ENCODE peak calls at places on chromosome 3, in nine cellular contexts. Z, J, I, V, X, Y, A, K and O are unnamed samples.
A peak's percentile ranks its signal among the peaks of the same experiment; 100 is the strongest.

GRCh38 chr3:129892857-129893615 is 475 bp downstream of the TMCC1 start:
- DNase-seq in X (peak; percentile 62), J (peak; percentile 80), K (no peak), A (peak; percentile 91), Y (no peak), V (peak; percentile 82), I (peak; percentile 77), Z (peak; percentile 90), O (peak; percentile 65)

GRCh38 chr3:190306026-190306425 is 16.2 kb downstream of the CLDN1 start:
- DNase-seq in J (no peak), V (no peak), X (no peak), A (no peak), I (no peak), Y (no peak), Z (no peak), K (no peak), O (no peak)

GRCh38 chr3:141127344-141128125 is 76.4 kb downstream of the SPSB4 start:
- DNase-seq in Y (no peak), V (no peak), X (no peak), I (peak; percentile 49), K (no peak), A (peak; percentile 47), Z (peak; percentile 36), J (no peak), O (no peak)

GRCh38 chr3:142273501-142273900 is 48.1 kb upstream of the GK5 start:
- DNase-seq in Z (no peak), K (no peak), Y (no peak), V (no peak), J (no peak), A (no peak), X (peak; percentile 72), I (no peak), O (no peak)

GRCh38 chr3:146750196-146750595 is 145.1 kb upstream of the PLSCR5 start:
- DNase-seq in V (no peak), K (no peak), Y (no peak), A (no peak), J (no peak), Z (no peak), I (no peak), X (no peak), O (no peak)

GRCh38 chr3:125300416-125300815 is 74.7 kb downstream of the ZNF148 start:
- DNase-seq in K (no peak), J (no peak), I (no peak), Z (no peak), X (no peak), Y (no peak), V (no peak), A (no peak), O (no peak)

GRCh38 chr3:124558898-124559649 is 171.2 kb upstream of the UMPS start:
- DNase-seq in X (peak; percentile 87), V (no peak), A (peak; percentile 94), K (peak; percentile 15), Z (peak; percentile 35), J (no peak), I (peak; percentile 78), Y (peak; percentile 66), O (peak; percentile 85)

GRCh38 chr3:124615896-124616543 is 114.2 kb upstream of the UMPS start:
- DNase-seq in V (no peak), J (no peak), Z (no peak), X (no peak), A (no peak), I (no peak), K (peak; percentile 16), Y (no peak), O (no peak)

GRCh38 chr3:141237701-141238521 is 6.3 kb downstream of the PXYLP1 start:
- DNase-seq in Z (no peak), A (no peak), X (peak; percentile 46), J (no peak), V (peak; percentile 63), Y (no peak), I (no peak), K (no peak), O (no peak)

GRCh38 chr3:132432639-132433038 is 15.3 kb downstream of the DNAJC13 start:
- DNase-seq in J (no peak), A (no peak), K (peak; percentile 62), X (no peak), I (no peak), Z (no peak), V (no peak), Y (no peak), O (no peak)

GRCh38 chr3:136332302-136332701 is 82.2 kb downstream of the PCCB start:
- DNase-seq in A (no peak), Z (no peak), Y (no peak), X (no peak), V (no peak), I (no peak), J (no peak), K (no peak), O (no peak)

GRCh38 chr3:44117736-44118135 is 124.0 kb upstream of the TOPAZ1 start:
- DNase-seq in K (no peak), X (no peak), J (no peak), A (no peak), Z (no peak), V (no peak), I (no peak), Y (no peak), O (no peak)

GRCh38 chr3:16807441-16807840 is 77.3 kb upstream of the PLCL2 start:
- DNase-seq in X (no peak), I (no peak), Y (no peak), V (no peak), A (no peak), Z (no peak), K (no peak), J (no peak), O (no peak)

GRCh38 chr3:139928708-139929505 is 6.1 kb upstream of the CLSTN2 start:
- DNase-seq in A (no peak), V (no peak), K (no peak), Y (no peak), I (no peak), X (no peak), J (no peak), Z (no peak), O (no peak)

GRCh38 chr3:142168514-142168913 is 19.2 kb upstream of the TFDP2 start:
- DNase-seq in J (no peak), X (no peak), I (no peak), A (no peak), Y (no peak), Z (no peak), V (no peak), K (no peak), O (no peak)

GRCh38 chr3:179949428-179949827 is 87.3 kb downstream of the PEX5L start:
- DNase-seq in I (peak; percentile 14), Y (no peak), A (no peak), Z (peak; percentile 79), V (no peak), X (no peak), K (no peak), J (no peak), O (no peak)

GRCh38 chr3:111581403-111582113 is 13.6 kb downstream of the ZBED2 start:
- DNase-seq in V (no peak), A (no peak), J (no peak), X (no peak), Z (no peak), Y (no peak), K (no peak), I (no peak), O (no peak)

GRCh38 chr3:69505770-69506407 is 120.0 kb upstream of the FRMD4B start:
- DNase-seq in Z (peak; percentile 50), V (no peak), A (no peak), Y (no peak), X (no peak), J (no peak), I (peak; percentile 11), K (no peak), O (no peak)

GRCh38 chr3:111619833-111620232 is 24.7 kb upstream of the ZBED2 start:
- DNase-seq in Z (no peak), A (no peak), K (no peak), J (no peak), X (no peak), V (no peak), Y (no peak), I (peak; percentile 40), O (no peak)

GRCh38 chr3:557972-558371 is 361.4 kb downstream of the CHL1 start:
- DNase-seq in V (no peak), Y (no peak), A (no peak), I (no peak), K (peak; percentile 82), X (no peak), Z (no peak), J (no peak), O (no peak)

GRCh38 chr3:130787422-130788068 is 40.9 kb upstream of the PIK3R4 start:
- DNase-seq in A (no peak), K (no peak), Y (no peak), Z (peak; percentile 72), J (no peak), X (no peak), I (no peak), V (no peak), O (no peak)

GRCh38 chr3:73614385-73614784 is 10.4 kb downstream of the PDZRN3 start:
- DNase-seq in K (peak; percentile 2), V (no peak), I (peak; percentile 53), X (no peak), J (no peak), Z (no peak), A (no peak), Y (no peak), O (peak; percentile 53)

GRCh38 chr3:151439652-151440125 is 21.2 kb downstream of the IGSF10 start:
- DNase-seq in I (peak; percentile 42), Y (no peak), V (no peak), K (peak; percentile 57), J (no peak), X (peak; percentile 67), A (no peak), Z (peak; percentile 81), O (no peak)

GRCh38 chr3:128343287-128344045 is 123.2 kb downstream of the DNAJB8 start:
- DNase-seq in J (no peak), Y (no peak), I (peak; percentile 83), X (no peak), K (no peak), V (no peak), A (no peak), Z (peak; percentile 59), O (peak; percentile 72)

GRCh38 chr3:19254189-19254588 is 105.9 kb downstream of the KCNH8 start:
- DNase-seq in K (peak; percentile 1), J (no peak), V (no peak), Y (no peak), I (no peak), A (no peak), X (no peak), Z (no peak), O (no peak)

GRCh38 chr3:160677459-160677901 is 520 bp downstream of the ARL14 start:
- DNase-seq in A (no peak), Y (no peak), I (peak; percentile 22), J (no peak), V (no peak), X (no peak), Z (peak; percentile 55), K (no peak), O (no peak)

GRCh38 chr3:39971450-39972081 is 162.2 kb downstream of the MYRIP start:
- DNase-seq in I (no peak), Y (no peak), Z (no peak), J (no peak), K (no peak), V (no peak), X (no peak), A (no peak), O (no peak)

GRCh38 chr3:72288955-72289707 is 504.2 kb upstream of the PROK2 start:
- DNase-seq in K (peak; percentile 38), Z (peak; percentile 71), V (no peak), I (peak; percentile 37), X (peak; percentile 86), Y (no peak), J (peak; percentile 22), A (peak; percentile 82), O (peak; percentile 66)

GRCh38 chr3:53495518-53496501 is 1.4 kb downstream of the CACNA1D start:
- DNase-seq in Y (no peak), X (peak; percentile 43), K (no peak), J (no peak), A (no peak), I (no peak), V (peak; percentile 26), Z (peak; percentile 77), O (no peak)

GRCh38 chr3:71430941-71431552 is 152.5 kb downstream of the FOXP1 start:
- DNase-seq in K (no peak), X (no peak), J (no peak), A (no peak), V (no peak), Y (no peak), Z (no peak), I (no peak), O (no peak)

GRCh38 chr3:122000936-122001605 is 21.0 kb downstream of the ILDR1 start:
- DNase-seq in J (no peak), Z (no peak), X (no peak), K (no peak), Y (no peak), V (no peak), A (no peak), I (peak; percentile 16), O (no peak)